ENCODE peak calls at places on chromosome 17, in five cellular contexts. U is adrenal gland, W is uterus, V is ascending aorta, A is nucleus accumbens. Q is an unnamed sample.

GRCh38 chr17:3827124-3827773 is 18.8 kb downstream of the NCBP3 start:
- DNase-seq in V (no peak), W (peak), U (peak), A (peak), Q (peak)

GRCh38 chr17:8875957-8876356 is 8.5 kb upstream of the PIK3R6 start:
- DNase-seq in A (no peak), W (no peak), U (no peak), V (no peak), Q (no peak)

GRCh38 chr17:51347851-51348584 is 87.7 kb downstream of the UTP18 start:
- DNase-seq in U (no peak), A (no peak), W (no peak), V (no peak), Q (no peak)

GRCh38 chr17:64146418-64147109 is 16.6 kb upstream of the ERN1 start:
- DNase-seq in V (peak), U (peak), W (no peak), A (peak), Q (peak)

GRCh38 chr17:32783602-32784001 is 93.3 kb downstream of the MYO1D start:
- DNase-seq in U (no peak), V (no peak), W (no peak), A (no peak), Q (no peak)

GRCh38 chr17:74202879-74203432 is 522 bp upstream of the RPL38 start:
- DNase-seq in U (no peak), A (no peak), V (no peak), W (peak), Q (no peak)

GRCh38 chr17:8189041-8189710 is 804 bp downstream of the BORCS6 start:
- DNase-seq in U (peak), W (no peak), V (no peak), A (no peak), Q (no peak)

GRCh38 chr17:63382826-63383225 is 63.3 kb downstream of the CYB561 start:
- DNase-seq in V (no peak), W (no peak), U (no peak), A (no peak), Q (no peak)

GRCh38 chr17:7136266-7136877 is 21.8 kb upstream of the ASGR2 start:
- DNase-seq in A (peak), U (peak), V (no peak), W (peak), Q (peak)

GRCh38 chr17:12230411-12230810 is 209.7 kb downstream of the MAP2K4 start:
- DNase-seq in U (peak), V (no peak), W (no peak), A (no peak), Q (no peak)

GRCh38 chr17:81317992-81318391 is 22.9 kb upstream of the SLC38A10 start:
- DNase-seq in W (no peak), U (no peak), V (no peak), A (no peak), Q (no peak)

GRCh38 chr17:75468779-75469373 is 12.4 kb downstream of the TMEM94 start:
- DNase-seq in V (no peak), A (no peak), U (no peak), W (no peak), Q (no peak)

GRCh38 chr17:57940653-57941329 is 14.4 kb downstream of the CUEDC1 start:
- DNase-seq in A (no peak), U (no peak), W (peak), V (no peak), Q (no peak)

GRCh38 chr17:65797101-65797500 is 235.7 kb upstream of the AXIN2 start:
- DNase-seq in U (no peak), A (no peak), V (no peak), W (no peak), Q (no peak)

GRCh38 chr17:79400989-79401703 is 209.7 kb downstream of the RBFOX3 start:
- DNase-seq in W (peak), A (peak), V (no peak), U (peak), Q (peak)

GRCh38 chr17:27625856-27626255 is 5.1 kb upstream of the LGALS9 start:
- DNase-seq in W (no peak), V (no peak), U (no peak), A (no peak), Q (no peak)

GRCh38 chr17:12140685-12141084 is 120.0 kb downstream of the MAP2K4 start:
- DNase-seq in V (no peak), U (no peak), W (no peak), A (no peak), Q (no peak)

GRCh38 chr17:12088035-12088434 is 67.4 kb downstream of the MAP2K4 start:
- DNase-seq in V (no peak), A (no peak), U (no peak), W (no peak), Q (no peak)

GRCh38 chr17:1592751-1593629 is 30.4 kb upstream of the PITPNA start:
- DNase-seq in U (no peak), W (no peak), V (no peak), A (no peak), Q (no peak)

GRCh38 chr17:72884066-72884465 is 208.4 kb downstream of the SLC39A11 start:
- DNase-seq in W (no peak), A (peak), V (no peak), U (no peak), Q (no peak)

GRCh38 chr17:27339836-27340550 is 46.1 kb downstream of the WSB1 start:
- DNase-seq in A (no peak), W (no peak), U (no peak), V (no peak), Q (no peak)

GRCh38 chr17:3596804-3597464 is 12.3 kb downstream of the TRPV1 start:
- DNase-seq in V (no peak), U (no peak), W (no peak), A (no peak), Q (no peak)

GRCh38 chr17:50640701-50641338 is 6.1 kb downstream of the ABCC3 start:
- DNase-seq in V (no peak), U (peak), W (no peak), A (no peak), Q (no peak)

GRCh38 chr17:61809816-61810392 is 53.4 kb downstream of the BRIP1 start:
- DNase-seq in W (no peak), U (no peak), A (no peak), V (no peak), Q (no peak)

GRCh38 chr17:54967621-54968258 is 714 bp downstream of the COX11 start:
- DNase-seq in W (no peak), V (no peak), A (no peak), U (no peak), Q (no peak)

GRCh38 chr17:46097497-46097896 is 95.7 kb downstream of the KANSL1 start:
- DNase-seq in A (no peak), U (no peak), W (no peak), V (no peak), Q (no peak)

GRCh38 chr17:7801582-7801981 is 32.4 kb upstream of the KDM6B start:
- DNase-seq in V (no peak), W (no peak), U (no peak), A (no peak), Q (no peak)

GRCh38 chr17:62950067-62950466 is 16.0 kb upstream of the TANC2 start:
- DNase-seq in W (peak), V (peak), A (no peak), U (no peak), Q (no peak)

GRCh38 chr17:69084911-69085310 is 24.2 kb upstream of the ABCA9 start:
- DNase-seq in W (no peak), A (no peak), U (no peak), V (no peak), Q (no peak)

GRCh38 chr17:47624727-47625068 is 25.0 kb upstream of the KPNB1 start:
- DNase-seq in A (no peak), U (no peak), W (no peak), V (no peak), Q (no peak)

GRCh38 chr17:8209909-8210760 is at the start of gene AURKB:
- DNase-seq in A (peak), U (peak), V (peak), W (peak), Q (peak)

GRCh38 chr17:79912552-79913330 is 73.5 kb upstream of the CBX4 start:
- DNase-seq in W (no peak), V (no peak), A (no peak), U (no peak), Q (no peak)

GRCh38 chr17:73551756-73552155 is 92.5 kb downstream of the SDK2 start:
- DNase-seq in U (peak), W (no peak), V (no peak), A (no peak), Q (no peak)

Q was measured in ovary.